ENCODE peak calls at places on chromosomes 13 and 19, in nine cellular contexts. One of them, this sample, is unnamed.

GRCh38 chr19:50776131-50776530 is 5.9 kb downstream of the GPR32 start:
- DNase-seq in stimulated activated CD4-positive, alpha-beta T cell treated with anti-CD3 and anti-CD28 coated beads, Interleukin-1b, Interleukin-23, amount 100 ng/mL, for 1 hour: no peak
- DNase-seq in AG08395: no peak
- DNase-seq in EL: no peak
- DNase-seq in cardiac muscle cell: no peak
- DNase-seq in activated CD4-positive, alpha-beta memory T cell treated with anti-CD3 and anti-CD28 coated beads for 36 hours: no peak
- DNase-seq in HT1080: no peak
- DNase-seq in left ventricle myocardium inferior: no peak
- DNase-seq in breast epithelium: no peak
- DNase-seq in this sample: no peak

GRCh38 chr19:31905980-31906948 is 439.1 kb upstream of the ZNF507 start:
- DNase-seq in left ventricle myocardium inferior: peak
- DNase-seq in activated CD4-positive, alpha-beta memory T cell treated with anti-CD3 and anti-CD28 coated beads for 36 hours: no peak
- DNase-seq in EL: no peak
- DNase-seq in stimulated activated CD4-positive, alpha-beta T cell treated with anti-CD3 and anti-CD28 coated beads, Interleukin-1b, Interleukin-23, amount 100 ng/mL, for 1 hour: no peak
- DNase-seq in HT1080: no peak
- DNase-seq in breast epithelium: no peak
- DNase-seq in AG08395: no peak
- DNase-seq in cardiac muscle cell: peak
- DNase-seq in this sample: no peak

GRCh38 chr13:44045179-44045562 is 165.5 kb downstream of the LACC1 start:
- DNase-seq in left ventricle myocardium inferior: no peak
- DNase-seq in activated CD4-positive, alpha-beta memory T cell treated with anti-CD3 and anti-CD28 coated beads for 36 hours: no peak
- DNase-seq in EL: no peak
- DNase-seq in AG08395: no peak
- DNase-seq in breast epithelium: no peak
- DNase-seq in stimulated activated CD4-positive, alpha-beta T cell treated with anti-CD3 and anti-CD28 coated beads, Interleukin-1b, Interleukin-23, amount 100 ng/mL, for 1 hour: no peak
- DNase-seq in cardiac muscle cell: no peak
- DNase-seq in HT1080: no peak
- DNase-seq in this sample: no peak

GRCh38 chr19:3844596-3844995 is 24.2 kb downstream of the ZFR2 start:
- DNase-seq in HT1080: no peak
- DNase-seq in cardiac muscle cell: no peak
- DNase-seq in breast epithelium: no peak
- DNase-seq in stimulated activated CD4-positive, alpha-beta T cell treated with anti-CD3 and anti-CD28 coated beads, Interleukin-1b, Interleukin-23, amount 100 ng/mL, for 1 hour: no peak
- DNase-seq in activated CD4-positive, alpha-beta memory T cell treated with anti-CD3 and anti-CD28 coated beads for 36 hours: no peak
- DNase-seq in EL: peak
- DNase-seq in AG08395: no peak
- DNase-seq in left ventricle myocardium inferior: no peak
- DNase-seq in this sample: no peak

GRCh38 chr19:11410682-11411081 is 8.4 kb downstream of the RGL3 start:
- DNase-seq in EL: peak
- DNase-seq in activated CD4-positive, alpha-beta memory T cell treated with anti-CD3 and anti-CD28 coated beads for 36 hours: no peak
- DNase-seq in left ventricle myocardium inferior: no peak
- DNase-seq in breast epithelium: no peak
- DNase-seq in cardiac muscle cell: no peak
- DNase-seq in HT1080: peak
- DNase-seq in stimulated activated CD4-positive, alpha-beta T cell treated with anti-CD3 and anti-CD28 coated beads, Interleukin-1b, Interleukin-23, amount 100 ng/mL, for 1 hour: no peak
- DNase-seq in AG08395: no peak
- DNase-seq in this sample: no peak

GRCh38 chr19:10686661-10687517 is 14.3 kb upstream of the QTRT1 start:
- DNase-seq in stimulated activated CD4-positive, alpha-beta T cell treated with anti-CD3 and anti-CD28 coated beads, Interleukin-1b, Interleukin-23, amount 100 ng/mL, for 1 hour: no peak
- DNase-seq in cardiac muscle cell: no peak
- DNase-seq in EL: no peak
- DNase-seq in activated CD4-positive, alpha-beta memory T cell treated with anti-CD3 and anti-CD28 coated beads for 36 hours: no peak
- DNase-seq in HT1080: no peak
- DNase-seq in left ventricle myocardium inferior: peak
- DNase-seq in AG08395: no peak
- DNase-seq in breast epithelium: no peak
- DNase-seq in this sample: no peak

GRCh38 chr13:27659466-27659865 is 37.8 kb downstream of the POLR1D start:
- DNase-seq in left ventricle myocardium inferior: no peak
- DNase-seq in HT1080: no peak
- DNase-seq in stimulated activated CD4-positive, alpha-beta T cell treated with anti-CD3 and anti-CD28 coated beads, Interleukin-1b, Interleukin-23, amount 100 ng/mL, for 1 hour: no peak
- DNase-seq in AG08395: no peak
- DNase-seq in activated CD4-positive, alpha-beta memory T cell treated with anti-CD3 and anti-CD28 coated beads for 36 hours: no peak
- DNase-seq in cardiac muscle cell: peak
- DNase-seq in EL: no peak
- DNase-seq in breast epithelium: no peak
- DNase-seq in this sample: no peak

GRCh38 chr19:18741124-18741493 is 50.0 kb downstream of the COMP start:
- DNase-seq in stimulated activated CD4-positive, alpha-beta T cell treated with anti-CD3 and anti-CD28 coated beads, Interleukin-1b, Interleukin-23, amount 100 ng/mL, for 1 hour: no peak
- DNase-seq in left ventricle myocardium inferior: no peak
- DNase-seq in HT1080: no peak
- DNase-seq in AG08395: no peak
- DNase-seq in cardiac muscle cell: no peak
- DNase-seq in activated CD4-positive, alpha-beta memory T cell treated with anti-CD3 and anti-CD28 coated beads for 36 hours: no peak
- DNase-seq in EL: no peak
- DNase-seq in breast epithelium: no peak
- DNase-seq in this sample: no peak

GRCh38 chr13:34412295-34412694 is 529.8 kb upstream of the NBEA start:
- DNase-seq in stimulated activated CD4-positive, alpha-beta T cell treated with anti-CD3 and anti-CD28 coated beads, Interleukin-1b, Interleukin-23, amount 100 ng/mL, for 1 hour: no peak
- DNase-seq in breast epithelium: no peak
- DNase-seq in HT1080: no peak
- DNase-seq in cardiac muscle cell: no peak
- DNase-seq in activated CD4-positive, alpha-beta memory T cell treated with anti-CD3 and anti-CD28 coated beads for 36 hours: no peak
- DNase-seq in EL: peak
- DNase-seq in left ventricle myocardium inferior: no peak
- DNase-seq in AG08395: no peak
- DNase-seq in this sample: no peak

GRCh38 chr13:19056355-19056880 is 125.2 kb downstream of the TUBA3C start:
- DNase-seq in EL: no peak
- DNase-seq in HT1080: no peak
- DNase-seq in breast epithelium: no peak
- DNase-seq in AG08395: no peak
- DNase-seq in stimulated activated CD4-positive, alpha-beta T cell treated with anti-CD3 and anti-CD28 coated beads, Interleukin-1b, Interleukin-23, amount 100 ng/mL, for 1 hour: no peak
- DNase-seq in cardiac muscle cell: no peak
- DNase-seq in activated CD4-positive, alpha-beta memory T cell treated with anti-CD3 and anti-CD28 coated beads for 36 hours: no peak
- DNase-seq in left ventricle myocardium inferior: no peak
- DNase-seq in this sample: no peak

GRCh38 chr19:17001603-17002183 is 24.9 kb downstream of the CPAMD8 start:
- DNase-seq in EL: no peak
- DNase-seq in HT1080: no peak
- DNase-seq in stimulated activated CD4-positive, alpha-beta T cell treated with anti-CD3 and anti-CD28 coated beads, Interleukin-1b, Interleukin-23, amount 100 ng/mL, for 1 hour: peak
- DNase-seq in left ventricle myocardium inferior: no peak
- DNase-seq in breast epithelium: no peak
- DNase-seq in cardiac muscle cell: no peak
- DNase-seq in activated CD4-positive, alpha-beta memory T cell treated with anti-CD3 and anti-CD28 coated beads for 36 hours: peak
- DNase-seq in AG08395: no peak
- DNase-seq in this sample: no peak

This sample was measured in NCI-H187.